ENCODE peak calls at places on chromosomes 2 and 18, in ten cellular contexts. N is 8988T, D is NCI-H69, L is uterus, X is right lobe of liver, O is ELR, Q is erythroblast, K is RKO, A is fibroblast of gingiva, G is amniotic stem cell. I is an unnamed sample.

GRCh38 chr18:50853863-50854271 is 25.1 kb upstream of the ME2 start:
- DNase-seq in N (no peak), D (no peak), L (no peak), X (peak; percentile 44), O (peak; percentile 83), Q (no peak), K (peak; percentile 90), A (peak; percentile 9), G (no peak), I (no peak)

GRCh38 chr2:106038598-106039375 is 155.3 kb downstream of the UXS1 start:
- DNase-seq in N (no peak), D (peak; percentile 53), L (no peak), X (no peak), O (no peak), Q (no peak), K (no peak), A (no peak), G (no peak), I (peak; percentile 9)

GRCh38 chr2:11562476-11562875 is 28.6 kb downstream of the GREB1 start:
- DNase-seq in N (no peak), D (no peak), L (peak; percentile 7), X (no peak), O (no peak), Q (no peak), K (no peak), A (no peak), G (no peak), I (no peak)

GRCh38 chr2:217451634-217452033 is 551.2 kb downstream of the TNS1 start:
- DNase-seq in N (no peak), D (no peak), L (no peak), X (no peak), O (peak; percentile 65), Q (no peak), K (no peak), A (no peak), G (no peak), I (no peak)

GRCh38 chr2:240343548-240343947 is 91.9 kb upstream of the GPC1 start:
- DNase-seq in N (no peak), D (no peak), L (no peak), X (no peak), O (no peak), Q (no peak), K (no peak), A (no peak), G (no peak), I (no peak)

GRCh38 chr2:26706616-26707473 is 14.3 kb downstream of the KCNK3 start:
- DNase-seq in N (no peak), D (no peak), L (no peak), X (no peak), O (no peak), Q (no peak), K (no peak), A (no peak), G (no peak), I (no peak)

GRCh38 chr2:145431181-145431951 is 911.4 kb upstream of the ZEB2 start:
- DNase-seq in N (no peak), D (peak; percentile 94), L (no peak), X (no peak), O (peak; percentile 4), Q (no peak), K (no peak), A (no peak), G (no peak), I (peak; percentile 99)

GRCh38 chr2:134228493-134228903 is 25.4 kb upstream of the MGAT5 start:
- DNase-seq in N (no peak), D (peak; percentile 46), L (no peak), X (no peak), O (peak; percentile 53), Q (peak; percentile 26), K (peak; percentile 18), A (no peak), G (no peak), I (peak; percentile 24)

GRCh38 chr2:202084265-202084664 is 11.2 kb downstream of the KIAA2012 start:
- DNase-seq in N (no peak), D (peak; percentile 90), L (no peak), X (no peak), O (no peak), Q (no peak), K (no peak), A (peak; percentile 33), G (no peak), I (no peak)

GRCh38 chr2:166344286-166345113 is 31.2 kb downstream of the SCN9A start:
- DNase-seq in N (no peak), D (peak; percentile 73), L (no peak), X (no peak), O (peak; percentile 9), Q (no peak), K (no peak), A (peak; percentile 34), G (no peak), I (no peak)